ENCODE peak calls at places on chromosomes 16 and 17, in four cellular contexts. E, U, N and V are unnamed samples.

GRCh38 chr17:50627782-50628601 is 6.7 kb upstream of the ABCC3 start:
- DNase-seq in U (no peak), N (no peak), E (peak; percentile 42), V (no peak)

GRCh38 chr17:66702106-66702936 is 132.6 kb upstream of the CACNG5 start:
- DNase-seq in E (no peak), N (peak; percentile 73), U (no peak), V (no peak)

GRCh38 chr17:19744922-19745757 is 3.0 kb downstream of the ALDH3A1 start:
- DNase-seq in U (peak; percentile 97), E (peak; percentile 96), N (peak; percentile 55), V (peak; percentile 87)

GRCh38 chr16:28010671-28011070 is 52.8 kb downstream of the GSG1L start:
- DNase-seq in N (peak; percentile 4), U (no peak), E (no peak), V (no peak)

GRCh38 chr17:19650826-19651225 is 2.3 kb downstream of the ALDH3A2 start:
- DNase-seq in U (no peak), N (peak; percentile 59), E (no peak), V (no peak)

GRCh38 chr16:55832788-55833583 is at the start of gene CES1:
- DNase-seq in N (no peak), U (no peak), E (no peak), V (no peak)

GRCh38 chr16:82016268-82016667 is 5.0 kb upstream of the SDR42E1 start:
- DNase-seq in N (peak; percentile 14), E (no peak), U (no peak), V (no peak)

GRCh38 chr16:54633943-54634362 is 296.7 kb upstream of the IRX5 start:
- DNase-seq in N (no peak), U (peak; percentile 84), E (peak; percentile 47), V (no peak)

GRCh38 chr16:12341423-12341822 is 364.9 kb downstream of the SNX29 start:
- DNase-seq in E (no peak), N (peak; percentile 75), U (no peak), V (no peak)

GRCh38 chr17:47621293-47622178 is 28.2 kb upstream of the KPNB1 start:
- DNase-seq in N (peak; percentile 91), E (no peak), U (no peak), V (no peak)

GRCh38 chr16:15671530-15672117 is 21.6 kb downstream of the NDE1 start:
- DNase-seq in N (no peak), E (no peak), U (no peak), V (no peak)

GRCh38 chr16:84749815-84750214 is 50.0 kb downstream of the USP10 start:
- DNase-seq in U (no peak), E (no peak), N (no peak), V (peak; percentile 69)

GRCh38 chr17:40312893-40313659 is 4.1 kb downstream of the RARA start:
- DNase-seq in U (peak; percentile 60), E (no peak), N (no peak), V (no peak)

GRCh38 chr17:17146791-17147406 is 59.2 kb downstream of the PLD6 start:
- DNase-seq in U (no peak), E (no peak), N (no peak), V (peak; percentile 37)

DNA sequence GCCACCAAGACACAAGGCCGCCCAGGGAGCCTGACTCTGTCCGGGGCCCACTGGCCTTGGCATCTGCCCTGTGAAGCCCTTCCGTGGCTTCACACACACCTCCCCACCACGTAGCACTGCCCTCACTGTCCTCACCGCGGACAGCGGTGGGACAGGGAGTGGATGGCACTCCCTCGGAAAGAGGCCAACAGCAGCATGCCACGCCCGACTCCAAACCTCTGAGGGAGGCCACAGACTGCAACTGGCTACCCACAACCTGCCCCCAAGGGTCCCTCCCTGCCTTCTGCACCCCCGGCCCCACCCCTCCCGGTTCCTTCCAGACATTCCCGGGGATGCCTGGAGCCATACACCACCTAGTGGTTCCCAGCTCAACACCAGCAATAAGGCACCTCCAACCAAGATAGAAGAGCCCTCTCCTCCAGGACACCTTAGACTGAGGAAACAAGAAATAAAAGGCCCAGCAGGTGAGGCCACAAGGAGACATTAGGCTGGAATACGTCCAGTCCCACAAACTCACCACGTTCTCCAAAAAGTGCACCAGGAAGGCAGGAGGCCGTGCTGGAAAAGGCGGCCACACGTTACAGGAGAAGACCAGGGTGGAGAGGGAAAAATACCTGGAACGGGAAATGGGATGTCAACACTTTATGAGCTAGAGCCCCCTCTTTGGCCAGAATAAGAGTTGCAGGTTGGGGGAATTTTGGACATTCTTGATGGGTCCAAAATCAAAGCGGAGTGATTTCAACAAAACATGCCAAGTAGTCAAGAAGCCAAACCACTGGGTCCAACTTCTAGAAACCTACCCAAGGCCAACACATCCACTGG is 310.0 kb downstream of the SOX9 start:
- DNase-seq in N (no peak), E (no peak), U (no peak), V (no peak)
- TF ChIP-seq CTCF in N (peak; percentile 28), E (peak; percentile 14), U (no peak), V (peak; percentile 16)

GRCh38 chr17:75897076-75898019 is 597 bp upstream of the TRIM65 start:
- DNase-seq in E (no peak), N (no peak), U (no peak), V (no peak)
- H3K4me3 ChIP-seq in E (peak overlapping the region; percentile 83), N (peak overlapping the region; percentile 48), U (peak overlapping the region; percentile 96), V (peak overlapping the region; percentile 28)

GRCh38 chr16:57042157-57043111 is 49.9 kb upstream of the CPNE2 start:
- DNase-seq in N (peak; percentile 36), E (no peak), U (no peak), V (peak; percentile 92)

GRCh38 chr16:57048095-57048494 is 44.3 kb upstream of the CPNE2 start:
- DNase-seq in N (no peak), U (no peak), E (no peak), V (peak; percentile 40)

GRCh38 chr16:57043248-57043647 is 49.1 kb upstream of the CPNE2 start:
- DNase-seq in E (no peak), N (no peak), U (no peak), V (no peak)

GRCh38 chr16:57044931-57045693 is 47.3 kb upstream of the CPNE2 start:
- DNase-seq in E (no peak), U (no peak), N (peak; percentile 28), V (peak; percentile 25)

GRCh38 chr16:57045694-57046381 is 46.5 kb upstream of the CPNE2 start:
- DNase-seq in E (peak; percentile 32), N (peak; percentile 60), U (peak; percentile 87), V (peak; percentile 86)
- TF ChIP-seq CTCF in E (peak; percentile 23), N (peak; percentile 69), U (peak; percentile 31), V (peak; percentile 78)

GRCh38 chr16:10318798-10319500 is 66.9 kb upstream of the ATF7IP2 start:
- DNase-seq in N (no peak), E (no peak), U (no peak), V (no peak)
- H3K4me3 ChIP-seq in N (no peak overlapping the region), E (no peak overlapping the region), U (no peak overlapping the region), V (no peak overlapping the region)

DNA sequence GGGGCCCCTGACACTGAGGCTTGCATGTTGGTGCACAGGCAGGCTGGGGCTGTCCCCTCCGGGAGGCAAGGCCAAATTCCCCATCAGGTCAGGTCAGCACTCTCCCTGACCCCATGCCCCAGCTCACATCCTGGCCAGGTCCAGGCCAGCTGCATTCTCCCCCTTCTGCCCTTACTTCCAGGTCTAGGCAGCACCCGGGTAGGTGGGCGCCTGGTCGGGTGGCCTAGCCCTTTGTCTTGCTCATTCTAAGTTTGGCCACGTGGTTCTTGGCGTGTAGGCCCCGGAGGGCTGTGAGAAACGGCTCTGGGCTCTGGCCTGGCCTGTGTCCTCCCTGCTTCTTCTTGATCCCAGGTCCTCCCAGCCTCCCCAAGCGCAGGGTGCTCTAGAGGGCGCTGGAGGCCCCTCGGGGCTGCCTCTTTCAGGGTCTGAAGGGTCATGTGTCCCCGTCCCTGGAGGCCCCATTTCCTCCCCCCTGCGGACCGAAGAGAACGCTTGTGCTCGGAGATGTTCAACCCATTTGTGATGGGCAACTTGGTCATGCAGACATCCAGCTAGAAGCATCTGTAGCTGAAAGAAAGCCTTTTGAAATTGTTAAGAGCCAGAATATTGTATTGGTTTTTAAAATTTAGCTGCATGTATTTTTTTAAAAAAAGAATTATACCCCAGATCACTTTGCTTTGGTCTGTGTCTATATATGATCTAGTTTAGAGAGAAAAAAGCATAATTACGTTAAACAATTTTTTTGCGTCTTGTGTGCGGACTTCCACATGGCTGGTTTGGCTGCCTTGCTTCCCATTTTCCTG is 6.7 kb downstream of the BAHCC1 start:
- DNase-seq in E (no peak), U (no peak), N (no peak), V (no peak)
- TF ChIP-seq CTCF in E (no peak), U (no peak), N (peak; percentile 37), V (peak; percentile 5)